ENCODE peak calls at places on chromosomes 11 and 22, in eight cellular contexts. One of them, this sample, is unnamed.

GRCh38 chr11:23078289-23078971 is 218.2 kb upstream of the CCDC179 start:
- DNase-seq in C1 segment of cervical spinal cord: no peak
- DNase-seq in stimulated activated CD8-positive, alpha-beta memory T cell treated with anti-CD3 and anti-CD28 coated beads, Interleukin-4, amount 100 ng/mL, for 1 hour: no peak
- DNase-seq in SHP77 treated with DMSO at 0.1 percent for 48 hours: no peak
- DNase-seq in Daoy: no peak
- DNase-seq in activated T-cell treated with anti-CD3 and anti-CD28 coated beads for 1 hour: no peak
- DNase-seq in anterior cingulate cortex: no peak
- DNase-seq in naive thymus-derived CD8-positive, alpha-beta T cell: no peak
- DNase-seq in this sample: no peak

GRCh38 chr11:115963170-115963569 is 459.0 kb upstream of the CADM1 start:
- DNase-seq in naive thymus-derived CD8-positive, alpha-beta T cell: no peak
- DNase-seq in Daoy: no peak
- DNase-seq in SHP77 treated with DMSO at 0.1 percent for 48 hours: peak; percentile 22
- DNase-seq in stimulated activated CD8-positive, alpha-beta memory T cell treated with anti-CD3 and anti-CD28 coated beads, Interleukin-4, amount 100 ng/mL, for 1 hour: no peak
- DNase-seq in anterior cingulate cortex: no peak
- DNase-seq in activated T-cell treated with anti-CD3 and anti-CD28 coated beads for 1 hour: no peak
- DNase-seq in C1 segment of cervical spinal cord: no peak
- DNase-seq in this sample: no peak

GRCh38 chr11:10778217-10778970 is 27.3 kb downstream of the CTR9 start:
- DNase-seq in SHP77 treated with DMSO at 0.1 percent for 48 hours: no peak
- DNase-seq in Daoy: no peak
- DNase-seq in activated T-cell treated with anti-CD3 and anti-CD28 coated beads for 1 hour: no peak
- DNase-seq in C1 segment of cervical spinal cord: no peak
- DNase-seq in stimulated activated CD8-positive, alpha-beta memory T cell treated with anti-CD3 and anti-CD28 coated beads, Interleukin-4, amount 100 ng/mL, for 1 hour: no peak
- DNase-seq in anterior cingulate cortex: no peak
- DNase-seq in naive thymus-derived CD8-positive, alpha-beta T cell: no peak
- DNase-seq in this sample: no peak

GRCh38 chr22:39681038-39681861 is 110.7 kb downstream of the CACNA1I start:
- DNase-seq in SHP77 treated with DMSO at 0.1 percent for 48 hours: no peak
- DNase-seq in C1 segment of cervical spinal cord: no peak
- DNase-seq in anterior cingulate cortex: no peak
- DNase-seq in activated T-cell treated with anti-CD3 and anti-CD28 coated beads for 1 hour: no peak
- DNase-seq in naive thymus-derived CD8-positive, alpha-beta T cell: no peak
- DNase-seq in stimulated activated CD8-positive, alpha-beta memory T cell treated with anti-CD3 and anti-CD28 coated beads, Interleukin-4, amount 100 ng/mL, for 1 hour: no peak
- DNase-seq in Daoy: no peak
- DNase-seq in this sample: no peak

GRCh38 chr22:19892249-19892879 is 37.7 kb upstream of the GNB1L start:
- DNase-seq in stimulated activated CD8-positive, alpha-beta memory T cell treated with anti-CD3 and anti-CD28 coated beads, Interleukin-4, amount 100 ng/mL, for 1 hour: no peak
- DNase-seq in Daoy: peak; percentile 78
- DNase-seq in SHP77 treated with DMSO at 0.1 percent for 48 hours: peak; percentile 52
- DNase-seq in naive thymus-derived CD8-positive, alpha-beta T cell: peak; percentile 50
- DNase-seq in activated T-cell treated with anti-CD3 and anti-CD28 coated beads for 1 hour: peak; percentile 35
- DNase-seq in anterior cingulate cortex: no peak
- DNase-seq in C1 segment of cervical spinal cord: no peak
- DNase-seq in this sample: peak; percentile 49

GRCh38 chr11:122293298-122294023 is 177.4 kb upstream of the BLID start:
- DNase-seq in C1 segment of cervical spinal cord: no peak
- DNase-seq in naive thymus-derived CD8-positive, alpha-beta T cell: no peak
- DNase-seq in SHP77 treated with DMSO at 0.1 percent for 48 hours: no peak
- DNase-seq in stimulated activated CD8-positive, alpha-beta memory T cell treated with anti-CD3 and anti-CD28 coated beads, Interleukin-4, amount 100 ng/mL, for 1 hour: no peak
- DNase-seq in anterior cingulate cortex: no peak
- DNase-seq in activated T-cell treated with anti-CD3 and anti-CD28 coated beads for 1 hour: no peak
- DNase-seq in Daoy: no peak
- DNase-seq in this sample: no peak

GRCh38 chr11:113730887-113731726 is 25.0 kb upstream of the TMPRSS5 start:
- DNase-seq in SHP77 treated with DMSO at 0.1 percent for 48 hours: peak; percentile 19
- DNase-seq in naive thymus-derived CD8-positive, alpha-beta T cell: no peak
- DNase-seq in Daoy: peak; percentile 49
- DNase-seq in anterior cingulate cortex: peak; percentile 6
- DNase-seq in stimulated activated CD8-positive, alpha-beta memory T cell treated with anti-CD3 and anti-CD28 coated beads, Interleukin-4, amount 100 ng/mL, for 1 hour: no peak
- DNase-seq in C1 segment of cervical spinal cord: peak; percentile 16
- DNase-seq in activated T-cell treated with anti-CD3 and anti-CD28 coated beads for 1 hour: no peak
- DNase-seq in this sample: peak; percentile 16

GRCh38 chr11:95066721-95067041 is at the start of gene SRSF8:
- DNase-seq in activated T-cell treated with anti-CD3 and anti-CD28 coated beads for 1 hour: no peak
- DNase-seq in C1 segment of cervical spinal cord: no peak
- DNase-seq in naive thymus-derived CD8-positive, alpha-beta T cell: no peak
- DNase-seq in SHP77 treated with DMSO at 0.1 percent for 48 hours: peak; percentile 72
- DNase-seq in stimulated activated CD8-positive, alpha-beta memory T cell treated with anti-CD3 and anti-CD28 coated beads, Interleukin-4, amount 100 ng/mL, for 1 hour: no peak
- DNase-seq in Daoy: no peak
- DNase-seq in anterior cingulate cortex: no peak
- DNase-seq in this sample: no peak

GRCh38 chr11:69048056-69048717 is 545 bp upstream of the TPCN2 start:
- DNase-seq in SHP77 treated with DMSO at 0.1 percent for 48 hours: no peak
- DNase-seq in Daoy: no peak
- DNase-seq in C1 segment of cervical spinal cord: no peak
- DNase-seq in stimulated activated CD8-positive, alpha-beta memory T cell treated with anti-CD3 and anti-CD28 coated beads, Interleukin-4, amount 100 ng/mL, for 1 hour: no peak
- DNase-seq in activated T-cell treated with anti-CD3 and anti-CD28 coated beads for 1 hour: no peak
- DNase-seq in naive thymus-derived CD8-positive, alpha-beta T cell: no peak
- DNase-seq in anterior cingulate cortex: no peak
- DNase-seq in this sample: no peak

GRCh38 chr11:68373810-68374501 is 61.6 kb downstream of the LRP5 start:
- DNase-seq in C1 segment of cervical spinal cord: peak; percentile 39
- DNase-seq in stimulated activated CD8-positive, alpha-beta memory T cell treated with anti-CD3 and anti-CD28 coated beads, Interleukin-4, amount 100 ng/mL, for 1 hour: no peak
- DNase-seq in anterior cingulate cortex: peak; percentile 11
- DNase-seq in activated T-cell treated with anti-CD3 and anti-CD28 coated beads for 1 hour: no peak
- DNase-seq in Daoy: peak; percentile 26
- DNase-seq in naive thymus-derived CD8-positive, alpha-beta T cell: no peak
- DNase-seq in SHP77 treated with DMSO at 0.1 percent for 48 hours: peak; percentile 64
- DNase-seq in this sample: no peak

GRCh38 chr11:111530091-111530490 is 10.4 kb upstream of the LAYN start:
- DNase-seq in naive thymus-derived CD8-positive, alpha-beta T cell: no peak
- DNase-seq in Daoy: peak; percentile 21
- DNase-seq in C1 segment of cervical spinal cord: no peak
- DNase-seq in SHP77 treated with DMSO at 0.1 percent for 48 hours: no peak
- DNase-seq in stimulated activated CD8-positive, alpha-beta memory T cell treated with anti-CD3 and anti-CD28 coated beads, Interleukin-4, amount 100 ng/mL, for 1 hour: no peak
- DNase-seq in activated T-cell treated with anti-CD3 and anti-CD28 coated beads for 1 hour: no peak
- DNase-seq in anterior cingulate cortex: no peak
- DNase-seq in this sample: no peak

GRCh38 chr11:112453601-112454577 is 193.2 kb upstream of the PLET1 start:
- DNase-seq in Daoy: peak; percentile 57
- DNase-seq in naive thymus-derived CD8-positive, alpha-beta T cell: no peak
- DNase-seq in C1 segment of cervical spinal cord: no peak
- DNase-seq in SHP77 treated with DMSO at 0.1 percent for 48 hours: no peak
- DNase-seq in anterior cingulate cortex: no peak
- DNase-seq in stimulated activated CD8-positive, alpha-beta memory T cell treated with anti-CD3 and anti-CD28 coated beads, Interleukin-4, amount 100 ng/mL, for 1 hour: no peak
- DNase-seq in activated T-cell treated with anti-CD3 and anti-CD28 coated beads for 1 hour: peak; percentile 11
- DNase-seq in this sample: peak; percentile 52

GRCh38 chr11:106397787-106398355 is 320.4 kb downstream of the AASDHPPT start:
- DNase-seq in activated T-cell treated with anti-CD3 and anti-CD28 coated beads for 1 hour: no peak
- DNase-seq in naive thymus-derived CD8-positive, alpha-beta T cell: no peak
- DNase-seq in stimulated activated CD8-positive, alpha-beta memory T cell treated with anti-CD3 and anti-CD28 coated beads, Interleukin-4, amount 100 ng/mL, for 1 hour: no peak
- DNase-seq in C1 segment of cervical spinal cord: no peak
- DNase-seq in Daoy: peak; percentile 4
- DNase-seq in SHP77 treated with DMSO at 0.1 percent for 48 hours: no peak
- DNase-seq in anterior cingulate cortex: no peak
- DNase-seq in this sample: no peak

GRCh38 chr11:110308071-110308470 is 11.7 kb upstream of the RDX start:
- DNase-seq in stimulated activated CD8-positive, alpha-beta memory T cell treated with anti-CD3 and anti-CD28 coated beads, Interleukin-4, amount 100 ng/mL, for 1 hour: no peak
- DNase-seq in C1 segment of cervical spinal cord: no peak
- DNase-seq in Daoy: no peak
- DNase-seq in anterior cingulate cortex: no peak
- DNase-seq in activated T-cell treated with anti-CD3 and anti-CD28 coated beads for 1 hour: no peak
- DNase-seq in naive thymus-derived CD8-positive, alpha-beta T cell: no peak
- DNase-seq in SHP77 treated with DMSO at 0.1 percent for 48 hours: no peak
- DNase-seq in this sample: no peak

GRCh38 chr22:32858121-32858703 is 56.7 kb downstream of the TIMP3 start:
- DNase-seq in naive thymus-derived CD8-positive, alpha-beta T cell: no peak
- DNase-seq in activated T-cell treated with anti-CD3 and anti-CD28 coated beads for 1 hour: no peak
- DNase-seq in stimulated activated CD8-positive, alpha-beta memory T cell treated with anti-CD3 and anti-CD28 coated beads, Interleukin-4, amount 100 ng/mL, for 1 hour: no peak
- DNase-seq in Daoy: no peak
- DNase-seq in C1 segment of cervical spinal cord: no peak
- DNase-seq in SHP77 treated with DMSO at 0.1 percent for 48 hours: no peak
- DNase-seq in anterior cingulate cortex: no peak
- DNase-seq in this sample: no peak

GRCh38 chr22:30877662-30878515 is 90.7 kb downstream of the MORC2 start:
- DNase-seq in naive thymus-derived CD8-positive, alpha-beta T cell: no peak
- DNase-seq in activated T-cell treated with anti-CD3 and anti-CD28 coated beads for 1 hour: no peak
- DNase-seq in C1 segment of cervical spinal cord: peak; percentile 16
- DNase-seq in SHP77 treated with DMSO at 0.1 percent for 48 hours: no peak
- DNase-seq in Daoy: no peak
- DNase-seq in anterior cingulate cortex: no peak
- DNase-seq in stimulated activated CD8-positive, alpha-beta memory T cell treated with anti-CD3 and anti-CD28 coated beads, Interleukin-4, amount 100 ng/mL, for 1 hour: no peak
- DNase-seq in this sample: no peak

GRCh38 chr11:69044111-69045013 is 4.4 kb upstream of the TPCN2 start:
- DNase-seq in C1 segment of cervical spinal cord: peak; percentile 48
- DNase-seq in stimulated activated CD8-positive, alpha-beta memory T cell treated with anti-CD3 and anti-CD28 coated beads, Interleukin-4, amount 100 ng/mL, for 1 hour: no peak
- DNase-seq in activated T-cell treated with anti-CD3 and anti-CD28 coated beads for 1 hour: no peak
- DNase-seq in SHP77 treated with DMSO at 0.1 percent for 48 hours: peak; percentile 64
- DNase-seq in naive thymus-derived CD8-positive, alpha-beta T cell: no peak
- DNase-seq in anterior cingulate cortex: peak; percentile 56
- DNase-seq in Daoy: peak; percentile 72
- DNase-seq in this sample: peak; percentile 42

GRCh38 chr22:21707677-21708076 is 27.9 kb downstream of the YPEL1 start:
- DNase-seq in stimulated activated CD8-positive, alpha-beta memory T cell treated with anti-CD3 and anti-CD28 coated beads, Interleukin-4, amount 100 ng/mL, for 1 hour: no peak
- DNase-seq in SHP77 treated with DMSO at 0.1 percent for 48 hours: no peak
- DNase-seq in naive thymus-derived CD8-positive, alpha-beta T cell: no peak
- DNase-seq in Daoy: no peak
- DNase-seq in activated T-cell treated with anti-CD3 and anti-CD28 coated beads for 1 hour: no peak
- DNase-seq in C1 segment of cervical spinal cord: no peak
- DNase-seq in anterior cingulate cortex: no peak
- DNase-seq in this sample: no peak

GRCh38 chr11:20367313-20367948 is 3.9 kb downstream of the HTATIP2 start:
- DNase-seq in naive thymus-derived CD8-positive, alpha-beta T cell: no peak
- DNase-seq in stimulated activated CD8-positive, alpha-beta memory T cell treated with anti-CD3 and anti-CD28 coated beads, Interleukin-4, amount 100 ng/mL, for 1 hour: no peak
- DNase-seq in activated T-cell treated with anti-CD3 and anti-CD28 coated beads for 1 hour: peak; percentile 28
- DNase-seq in C1 segment of cervical spinal cord: no peak
- DNase-seq in anterior cingulate cortex: no peak
- DNase-seq in SHP77 treated with DMSO at 0.1 percent for 48 hours: no peak
- DNase-seq in Daoy: peak; percentile 84
- DNase-seq in this sample: peak; percentile 63

GRCh38 chr11:75273989-75274391 is 33.4 kb downstream of the TPBGL start:
- DNase-seq in activated T-cell treated with anti-CD3 and anti-CD28 coated beads for 1 hour: no peak
- DNase-seq in SHP77 treated with DMSO at 0.1 percent for 48 hours: no peak
- DNase-seq in anterior cingulate cortex: no peak
- DNase-seq in naive thymus-derived CD8-positive, alpha-beta T cell: no peak
- DNase-seq in stimulated activated CD8-positive, alpha-beta memory T cell treated with anti-CD3 and anti-CD28 coated beads, Interleukin-4, amount 100 ng/mL, for 1 hour: no peak
- DNase-seq in Daoy: no peak
- DNase-seq in C1 segment of cervical spinal cord: no peak
- DNase-seq in this sample: no peak

GRCh38 chr11:70229737-70230136 is 26.6 kb downstream of the FADD start:
- DNase-seq in SHP77 treated with DMSO at 0.1 percent for 48 hours: no peak
- DNase-seq in naive thymus-derived CD8-positive, alpha-beta T cell: no peak
- DNase-seq in stimulated activated CD8-positive, alpha-beta memory T cell treated with anti-CD3 and anti-CD28 coated beads, Interleukin-4, amount 100 ng/mL, for 1 hour: no peak
- DNase-seq in activated T-cell treated with anti-CD3 and anti-CD28 coated beads for 1 hour: no peak
- DNase-seq in Daoy: no peak
- DNase-seq in anterior cingulate cortex: no peak
- DNase-seq in C1 segment of cervical spinal cord: no peak
- DNase-seq in this sample: no peak

GRCh38 chr11:35083181-35084061 is 55.5 kb upstream of the CD44 start:
- DNase-seq in activated T-cell treated with anti-CD3 and anti-CD28 coated beads for 1 hour: peak; percentile 40
- DNase-seq in Daoy: peak; percentile 98
- DNase-seq in naive thymus-derived CD8-positive, alpha-beta T cell: peak; percentile 76
- DNase-seq in stimulated activated CD8-positive, alpha-beta memory T cell treated with anti-CD3 and anti-CD28 coated beads, Interleukin-4, amount 100 ng/mL, for 1 hour: no peak
- DNase-seq in SHP77 treated with DMSO at 0.1 percent for 48 hours: no peak
- DNase-seq in C1 segment of cervical spinal cord: no peak
- DNase-seq in anterior cingulate cortex: no peak
- DNase-seq in this sample: peak; percentile 69

GRCh38 chr22:39625554-39626537 is 55.3 kb downstream of the CACNA1I start:
- DNase-seq in stimulated activated CD8-positive, alpha-beta memory T cell treated with anti-CD3 and anti-CD28 coated beads, Interleukin-4, amount 100 ng/mL, for 1 hour: no peak
- DNase-seq in C1 segment of cervical spinal cord: no peak
- DNase-seq in naive thymus-derived CD8-positive, alpha-beta T cell: no peak
- DNase-seq in Daoy: no peak
- DNase-seq in activated T-cell treated with anti-CD3 and anti-CD28 coated beads for 1 hour: no peak
- DNase-seq in SHP77 treated with DMSO at 0.1 percent for 48 hours: no peak
- DNase-seq in anterior cingulate cortex: no peak
- DNase-seq in this sample: no peak

GRCh38 chr11:130999086-130999485 is 82.8 kb upstream of the SNX19 start:
- DNase-seq in Daoy: peak; percentile 24
- DNase-seq in SHP77 treated with DMSO at 0.1 percent for 48 hours: no peak
- DNase-seq in C1 segment of cervical spinal cord: no peak
- DNase-seq in activated T-cell treated with anti-CD3 and anti-CD28 coated beads for 1 hour: no peak
- DNase-seq in naive thymus-derived CD8-positive, alpha-beta T cell: no peak
- DNase-seq in anterior cingulate cortex: no peak
- DNase-seq in stimulated activated CD8-positive, alpha-beta memory T cell treated with anti-CD3 and anti-CD28 coated beads, Interleukin-4, amount 100 ng/mL, for 1 hour: no peak
- DNase-seq in this sample: no peak

GRCh38 chr11:46391578-46392420 is at the start of gene CHRM4:
- DNase-seq in naive thymus-derived CD8-positive, alpha-beta T cell: no peak
- DNase-seq in Daoy: peak; percentile 71
- DNase-seq in C1 segment of cervical spinal cord: no peak
- DNase-seq in anterior cingulate cortex: no peak
- DNase-seq in activated T-cell treated with anti-CD3 and anti-CD28 coated beads for 1 hour: no peak
- DNase-seq in stimulated activated CD8-positive, alpha-beta memory T cell treated with anti-CD3 and anti-CD28 coated beads, Interleukin-4, amount 100 ng/mL, for 1 hour: no peak
- DNase-seq in SHP77 treated with DMSO at 0.1 percent for 48 hours: peak; percentile 50
- DNase-seq in this sample: peak; percentile 27

GRCh38 chr11:111911563-111912401 is at the start of gene CRYAB:
- DNase-seq in naive thymus-derived CD8-positive, alpha-beta T cell: no peak
- DNase-seq in stimulated activated CD8-positive, alpha-beta memory T cell treated with anti-CD3 and anti-CD28 coated beads, Interleukin-4, amount 100 ng/mL, for 1 hour: no peak
- DNase-seq in SHP77 treated with DMSO at 0.1 percent for 48 hours: no peak
- DNase-seq in Daoy: no peak
- DNase-seq in activated T-cell treated with anti-CD3 and anti-CD28 coated beads for 1 hour: no peak
- DNase-seq in anterior cingulate cortex: peak; percentile 82
- DNase-seq in C1 segment of cervical spinal cord: peak; percentile 94
- DNase-seq in this sample: no peak

GRCh38 chr11:123392813-123393212 is 37.3 kb upstream of the GRAMD1B start:
- DNase-seq in stimulated activated CD8-positive, alpha-beta memory T cell treated with anti-CD3 and anti-CD28 coated beads, Interleukin-4, amount 100 ng/mL, for 1 hour: no peak
- DNase-seq in naive thymus-derived CD8-positive, alpha-beta T cell: no peak
- DNase-seq in SHP77 treated with DMSO at 0.1 percent for 48 hours: no peak
- DNase-seq in Daoy: no peak
- DNase-seq in activated T-cell treated with anti-CD3 and anti-CD28 coated beads for 1 hour: no peak
- DNase-seq in C1 segment of cervical spinal cord: no peak
- DNase-seq in anterior cingulate cortex: no peak
- DNase-seq in this sample: no peak

GRCh38 chr11:13837286-13837685 is 125.2 kb upstream of the SPON1 start:
- DNase-seq in C1 segment of cervical spinal cord: no peak
- DNase-seq in Daoy: peak; percentile 50
- DNase-seq in naive thymus-derived CD8-positive, alpha-beta T cell: no peak
- DNase-seq in activated T-cell treated with anti-CD3 and anti-CD28 coated beads for 1 hour: no peak
- DNase-seq in SHP77 treated with DMSO at 0.1 percent for 48 hours: no peak
- DNase-seq in anterior cingulate cortex: no peak
- DNase-seq in stimulated activated CD8-positive, alpha-beta memory T cell treated with anti-CD3 and anti-CD28 coated beads, Interleukin-4, amount 100 ng/mL, for 1 hour: no peak
- DNase-seq in this sample: no peak

GRCh38 chr11:8387141-8387540 is 123.5 kb upstream of the LMO1 start:
- DNase-seq in C1 segment of cervical spinal cord: no peak
- DNase-seq in activated T-cell treated with anti-CD3 and anti-CD28 coated beads for 1 hour: no peak
- DNase-seq in anterior cingulate cortex: no peak
- DNase-seq in naive thymus-derived CD8-positive, alpha-beta T cell: no peak
- DNase-seq in stimulated activated CD8-positive, alpha-beta memory T cell treated with anti-CD3 and anti-CD28 coated beads, Interleukin-4, amount 100 ng/mL, for 1 hour: no peak
- DNase-seq in SHP77 treated with DMSO at 0.1 percent for 48 hours: no peak
- DNase-seq in Daoy: no peak
- DNase-seq in this sample: no peak

GRCh38 chr11:61297741-61298140 is 2.6 kb upstream of the VWCE start:
- DNase-seq in Daoy: peak; percentile 90
- DNase-seq in anterior cingulate cortex: no peak
- DNase-seq in C1 segment of cervical spinal cord: peak; percentile 16
- DNase-seq in naive thymus-derived CD8-positive, alpha-beta T cell: no peak
- DNase-seq in SHP77 treated with DMSO at 0.1 percent for 48 hours: no peak
- DNase-seq in stimulated activated CD8-positive, alpha-beta memory T cell treated with anti-CD3 and anti-CD28 coated beads, Interleukin-4, amount 100 ng/mL, for 1 hour: no peak
- DNase-seq in activated T-cell treated with anti-CD3 and anti-CD28 coated beads for 1 hour: no peak
- DNase-seq in this sample: no peak

GRCh38 chr11:119346605-119347004 is at the start of gene MFRP:
- DNase-seq in C1 segment of cervical spinal cord: no peak
- DNase-seq in naive thymus-derived CD8-positive, alpha-beta T cell: no peak
- DNase-seq in activated T-cell treated with anti-CD3 and anti-CD28 coated beads for 1 hour: no peak
- DNase-seq in Daoy: no peak
- DNase-seq in stimulated activated CD8-positive, alpha-beta memory T cell treated with anti-CD3 and anti-CD28 coated beads, Interleukin-4, amount 100 ng/mL, for 1 hour: no peak
- DNase-seq in anterior cingulate cortex: no peak
- DNase-seq in SHP77 treated with DMSO at 0.1 percent for 48 hours: no peak
- DNase-seq in this sample: no peak

GRCh38 chr11:119187123-119187892 is 2.0 kb downstream of the NHERF4 start:
- DNase-seq in C1 segment of cervical spinal cord: no peak
- DNase-seq in stimulated activated CD8-positive, alpha-beta memory T cell treated with anti-CD3 and anti-CD28 coated beads, Interleukin-4, amount 100 ng/mL, for 1 hour: no peak
- DNase-seq in activated T-cell treated with anti-CD3 and anti-CD28 coated beads for 1 hour: no peak
- DNase-seq in naive thymus-derived CD8-positive, alpha-beta T cell: no peak
- DNase-seq in SHP77 treated with DMSO at 0.1 percent for 48 hours: no peak
- DNase-seq in anterior cingulate cortex: no peak
- DNase-seq in Daoy: peak; percentile 36
- DNase-seq in this sample: no peak

GRCh38 chr11:27139742-27140141 is 99.1 kb downstream of the BBOX1 start:
- DNase-seq in activated T-cell treated with anti-CD3 and anti-CD28 coated beads for 1 hour: no peak
- DNase-seq in Daoy: no peak
- DNase-seq in SHP77 treated with DMSO at 0.1 percent for 48 hours: no peak
- DNase-seq in anterior cingulate cortex: no peak
- DNase-seq in C1 segment of cervical spinal cord: no peak
- DNase-seq in naive thymus-derived CD8-positive, alpha-beta T cell: no peak
- DNase-seq in stimulated activated CD8-positive, alpha-beta memory T cell treated with anti-CD3 and anti-CD28 coated beads, Interleukin-4, amount 100 ng/mL, for 1 hour: no peak
- DNase-seq in this sample: no peak

GRCh38 chr11:121299417-121299816 is 6.8 kb downstream of the SC5D start:
- DNase-seq in Daoy: no peak
- DNase-seq in SHP77 treated with DMSO at 0.1 percent for 48 hours: no peak
- DNase-seq in C1 segment of cervical spinal cord: no peak
- DNase-seq in naive thymus-derived CD8-positive, alpha-beta T cell: no peak
- DNase-seq in activated T-cell treated with anti-CD3 and anti-CD28 coated beads for 1 hour: no peak
- DNase-seq in anterior cingulate cortex: no peak
- DNase-seq in stimulated activated CD8-positive, alpha-beta memory T cell treated with anti-CD3 and anti-CD28 coated beads, Interleukin-4, amount 100 ng/mL, for 1 hour: no peak
- DNase-seq in this sample: no peak

This sample was measured in activated CD4-positive, alpha-beta memory T cell treated with anti-CD3 and anti-CD28 coated beads, Interleukin-2, amount 10 ng/mL, durations not matched to agents 7 days and 5 days.